ENCODE peak calls at places on chromosomes 11 and 22, in ten cellular contexts. T is NCI-H1436 treated with DMSO at 0.1 percent for 48 hours; E is GM18507; A is activated T-helper 9 cell treated with anti-CD3 and anti-CD28 coated beads, Interleukin-2, amount 50 U/mL, for 16 hours; N is non-pigmented ciliary epithelial cell; K is AG08395; W is activated CD8-positive, alpha-beta T cell treated with anti-CD3 and anti-CD28 coated beads for 36 hours; M is H1; J is adipocyte; Q is T-helper 17 cell. Z is an unnamed sample.

GRCh38 chr22:46171940-46172339 is 21.6 kb downstream of the PPARA start:
- DNase-seq in T (no peak), E (no peak), A (no peak), N (no peak), K (peak), W (no peak), M (no peak), J (peak), Q (no peak), Z (peak)

GRCh38 chr11:128802358-128802981 is 64.6 kb downstream of the KCNJ1 start:
- DNase-seq in T (no peak), E (no peak), A (no peak), N (no peak), K (peak), W (no peak), M (peak), J (no peak), Q (no peak), Z (peak)

GRCh38 chr22:46854125-46854870 is 91.8 kb downstream of the TBC1D22A start:
- DNase-seq in T (no peak), E (no peak), A (no peak), N (no peak), K (no peak), W (no peak), M (no peak), J (no peak), Q (no peak), Z (no peak)

GRCh38 chr11:2679011-2679676 is 20.6 kb downstream of the KCNQ1OT1 start:
- DNase-seq in T (no peak), E (no peak), A (no peak), N (no peak), K (no peak), W (no peak), M (no peak), J (no peak), Q (no peak), Z (no peak)

GRCh38 chr22:37314315-37315046 is 32.2 kb downstream of the CYTH4 start:
- DNase-seq in T (no peak), E (no peak), A (peak), N (no peak), K (no peak), W (peak), M (no peak), J (no peak), Q (no peak), Z (no peak)

GRCh38 chr22:36816635-36817428 is at the start of gene PVALB:
- DNase-seq in T (no peak), E (no peak), A (no peak), N (no peak), K (peak), W (peak), M (peak), J (peak), Q (no peak), Z (peak)

GRCh38 chr22:22705328-22706100 is 61.1 kb downstream of the GGTLC2 start:
- DNase-seq in T (no peak), E (no peak), A (no peak), N (no peak), K (no peak), W (no peak), M (no peak), J (no peak), Q (no peak), Z (no peak)

GRCh38 chr22:17205432-17205831 is 13.8 kb downstream of the ADA2 start:
- DNase-seq in T (peak), E (no peak), A (no peak), N (no peak), K (no peak), W (no peak), M (no peak), J (no peak), Q (no peak), Z (no peak)

GRCh38 chr11:126444072-126444471 is 88.6 kb downstream of the ST3GAL4 start:
- DNase-seq in T (no peak), E (no peak), A (no peak), N (no peak), K (no peak), W (no peak), M (no peak), J (no peak), Q (no peak), Z (peak)

GRCh38 chr11:64745523-64746328 is 1.8 kb upstream of the RASGRP2 start:
- DNase-seq in T (no peak), E (peak), A (peak), N (peak), K (peak), W (peak), M (peak), J (peak), Q (peak), Z (peak)

GRCh38 chr11:59556115-59556882 is 45.0 kb downstream of the OR4D9 start:
- DNase-seq in T (no peak), E (no peak), A (peak), N (no peak), K (peak), W (peak), M (peak), J (peak), Q (no peak), Z (peak)

GRCh38 chr22:36795633-36796032 is 19.7 kb upstream of the IFT27 start:
- DNase-seq in T (no peak), E (no peak), A (no peak), N (no peak), K (no peak), W (no peak), M (no peak), J (no peak), Q (no peak), Z (peak)

GRCh38 chr11:117733311-117733710 is 63.7 kb downstream of the DSCAML1 start:
- DNase-seq in T (no peak), E (no peak), A (no peak), N (no peak), K (no peak), W (no peak), M (no peak), J (no peak), Q (no peak), Z (no peak)

Z was measured in EH.